ENCODE peak calls at places on chromosomes 16 and 17, in nine cellular contexts. K, J, W, Y, F, M, S, H and U are unnamed samples.

GRCh38 chr16:52068447-52069074 is 478.4 kb downstream of the TOX3 start:
- DNase-seq in W (no peak), S (no peak), M (no peak), K (peak), H (no peak), F (no peak), J (no peak), Y (peak), U (peak)

GRCh38 chr17:20242271-20242670 is 225.1 kb downstream of the LGALS9B start:
- DNase-seq in M (no peak), F (no peak), J (no peak), S (no peak), H (no peak), Y (no peak), K (no peak), W (no peak), U (no peak)

GRCh38 chr17:70022175-70022574 is 52.9 kb upstream of the KCNJ16 start:
- DNase-seq in Y (no peak), W (no peak), F (no peak), K (no peak), S (no peak), J (no peak), H (no peak), M (no peak), U (peak)

GRCh38 chr17:44206825-44207155 is 7.1 kb upstream of the ATXN7L3 start:
- DNase-seq in M (no peak), F (no peak), Y (no peak), H (no peak), S (no peak), J (no peak), K (no peak), W (no peak), U (no peak)

GRCh38 chr17:51154176-51154575 is 817 bp downstream of the NME1 start:
- DNase-seq in S (no peak), K (peak), J (no peak), F (no peak), Y (no peak), M (no peak), W (no peak), H (peak), U (no peak)

GRCh38 chr16:58938856-58939255 is 204.7 kb upstream of the GOT2 start:
- DNase-seq in K (peak), M (no peak), Y (no peak), S (no peak), W (no peak), H (no peak), F (no peak), J (no peak), U (no peak)

GRCh38 chr16:82954224-82954929 is 327.6 kb downstream of the CDH13 start:
- DNase-seq in K (no peak), Y (no peak), H (peak), J (no peak), S (no peak), M (no peak), W (no peak), F (no peak), U (no peak)

GRCh38 chr17:40309938-40310510 is 1.0 kb downstream of the RARA start:
- DNase-seq in J (peak), K (no peak), H (no peak), W (no peak), Y (no peak), F (no peak), S (no peak), M (no peak), U (no peak)

GRCh38 chr16:74990832-74991231 is 5.9 kb upstream of the WDR59 start:
- DNase-seq in M (no peak), S (no peak), J (no peak), Y (no peak), H (no peak), W (no peak), K (no peak), F (no peak), U (no peak)

GRCh38 chr16:74448990-74449389 is 27.7 kb upstream of the CLEC18B start:
- DNase-seq in H (peak), K (peak), S (no peak), F (peak), M (no peak), Y (no peak), J (peak), W (no peak), U (peak)

GRCh38 chr17:75910699-75911098 is 6.0 kb upstream of the MRPL38 start:
- DNase-seq in M (no peak), H (no peak), J (no peak), K (peak), W (no peak), Y (no peak), S (no peak), F (no peak), U (no peak)

GRCh38 chr17:38705523-38705802 is 390 bp downstream of the MLLT6 start:
- DNase-seq in Y (no peak), W (no peak), J (peak), K (no peak), H (no peak), S (no peak), M (no peak), F (no peak), U (no peak)

GRCh38 chr17:64984776-64985521 is 65.7 kb upstream of the LRRC37A3 start:
- DNase-seq in K (no peak), W (peak), F (no peak), M (peak), H (peak), S (no peak), Y (no peak), J (no peak), U (no peak)

GRCh38 chr17:51298508-51299371 is 38.4 kb downstream of the UTP18 start:
- DNase-seq in Y (peak), M (no peak), H (peak), S (no peak), J (no peak), F (peak), W (no peak), K (peak), U (peak)

GRCh38 chr16:3954411-3954921 is 74.0 kb upstream of the CREBBP start:
- DNase-seq in H (no peak), F (no peak), Y (peak), S (no peak), W (no peak), M (no peak), J (no peak), K (no peak), U (no peak)

GRCh38 chr16:56409195-56409594 is 16.1 kb downstream of the AMFR start:
- DNase-seq in J (no peak), M (no peak), Y (no peak), W (no peak), H (peak), K (no peak), S (no peak), F (no peak), U (no peak)

GRCh38 chr17:68514809-68515208 is 2.6 kb downstream of the PRKAR1A start:
- DNase-seq in K (peak), H (peak), Y (no peak), F (no peak), W (no peak), M (no peak), S (no peak), J (no peak), U (peak)

GRCh38 chr17:78106211-78106610 is 22.3 kb downstream of the TMC6 start:
- DNase-seq in K (no peak), J (peak), W (no peak), S (no peak), M (no peak), F (no peak), Y (no peak), H (no peak), U (no peak)

GRCh38 chr17:77778636-77779524 is 179.6 kb upstream of the TNRC6C start:
- DNase-seq in Y (peak), F (no peak), K (no peak), S (no peak), J (peak), H (no peak), M (no peak), W (no peak), U (peak)

GRCh38 chr17:81522491-81523125 is 5.6 kb upstream of the FSCN2 start:
- DNase-seq in S (no peak), F (no peak), W (no peak), K (no peak), J (no peak), H (no peak), Y (no peak), M (no peak), U (no peak)

GRCh38 chr16:77171750-77172635 is 19.0 kb upstream of the MON1B start:
- DNase-seq in S (no peak), M (no peak), W (peak), H (peak), K (peak), F (peak), Y (peak), J (no peak), U (peak)

GRCh38 chr17:3979276-3979583 is 15.0 kb upstream of the ATP2A3 start:
- DNase-seq in F (no peak), M (no peak), J (no peak), W (no peak), S (no peak), H (no peak), Y (no peak), K (peak), U (no peak)

GRCh38 chr17:63978266-63979200 is 5.8 kb upstream of the SCN4A start:
- DNase-seq in K (no peak), J (no peak), W (no peak), Y (no peak), F (no peak), H (no peak), M (no peak), S (no peak), U (no peak)

GRCh38 chr16:65214196-65214595 is 92.3 kb upstream of the CDH11 start:
- DNase-seq in M (no peak), F (no peak), Y (no peak), H (no peak), J (no peak), W (no peak), S (no peak), K (no peak), U (no peak)

GRCh38 chr17:53655591-53655990 is 167.1 kb upstream of the KIF2B start:
- DNase-seq in Y (no peak), W (no peak), J (no peak), M (no peak), K (peak), S (no peak), H (peak), F (no peak), U (no peak)

GRCh38 chr17:15490634-15491261 is 23.3 kb upstream of the CDRT4 start:
- DNase-seq in Y (no peak), H (peak), K (peak), S (peak), W (no peak), F (peak), J (peak), M (no peak), U (peak)

GRCh38 chr17:77002103-77003045 is 134.2 kb downstream of the MGAT5B start:
- DNase-seq in J (no peak), W (no peak), M (no peak), F (peak), K (peak), H (peak), S (no peak), Y (no peak), U (no peak)

GRCh38 chr16:87074635-87075318 is 242.4 kb downstream of the C16orf95 start:
- DNase-seq in Y (no peak), S (no peak), H (no peak), F (no peak), K (no peak), W (no peak), M (no peak), J (no peak), U (no peak)

GRCh38 chr16:1245452-1246005 is 5.0 kb downstream of the TPSAB1 start:
- DNase-seq in J (no peak), S (no peak), Y (no peak), F (no peak), W (no peak), K (no peak), H (no peak), M (no peak), U (no peak)

GRCh38 chr16:21302454-21302853 is 24.4 kb upstream of the CRYM start:
- DNase-seq in J (no peak), K (peak), Y (no peak), H (peak), W (no peak), M (no peak), F (peak), S (no peak), U (no peak)

GRCh38 chr16:22813223-22813945 is 578 bp upstream of the HS3ST2 start:
- DNase-seq in F (no peak), J (peak), K (peak), H (peak), M (no peak), W (no peak), S (peak), Y (no peak), U (peak)

GRCh38 chr17:46117850-46118696 is 75.2 kb downstream of the KANSL1 start:
- DNase-seq in J (no peak), Y (no peak), H (no peak), K (peak), W (no peak), S (no peak), F (no peak), M (no peak), U (no peak)

GRCh38 chr17:4635823-4636375 is 5.6 kb downstream of the ALOX15 start:
- DNase-seq in M (no peak), J (peak), K (no peak), S (no peak), H (no peak), F (no peak), Y (no peak), W (no peak), U (no peak)

GRCh38 chr17:49703557-49704277 is 4.0 kb downstream of the SLC35B1 start:
- DNase-seq in Y (peak), J (peak), K (peak), H (peak), W (no peak), S (no peak), F (no peak), M (no peak), U (no peak)

GRCh38 chr17:27339198-27339835 is 45.4 kb downstream of the WSB1 start:
- DNase-seq in Y (no peak), J (no peak), F (no peak), H (no peak), W (no peak), M (no peak), K (no peak), S (no peak), U (no peak)

GRCh38 chr17:3838206-3838605 is 7.8 kb downstream of the NCBP3 start:
- DNase-seq in H (no peak), K (no peak), Y (no peak), J (no peak), S (no peak), M (no peak), W (no peak), F (peak), U (no peak)

GRCh38 chr17:60699090-60699489 is 21.4 kb downstream of the BCAS3 start:
- DNase-seq in S (no peak), H (peak), F (no peak), J (no peak), K (no peak), W (no peak), M (no peak), Y (no peak), U (no peak)

GRCh38 chr16:85390511-85391174 is 222.5 kb upstream of the GSE1 start:
- DNase-seq in Y (peak), H (peak), J (peak), S (no peak), F (peak), M (no peak), W (no peak), K (no peak), U (no peak)